ENCODE peak calls at places on chromosomes 3 and 15, in nine cellular contexts. W, R, V, C, N, S, Z, M and K are unnamed samples.

GRCh38 chr3:136937886-136938285 is 19.9 kb upstream of the IL20RB start:
- DNase-seq in W (peak; percentile 10), M (no peak), N (no peak), S (no peak), R (no peak), C (no peak), Z (no peak), V (no peak), K (no peak)

GRCh38 chr3:184156522-184156955 is 1.4 kb downstream of the DVL3 start:
- DNase-seq in V (peak; percentile 64), R (peak; percentile 48), N (no peak), C (peak; percentile 60), S (no peak), Z (peak; percentile 71), M (no peak), W (peak; percentile 52), K (peak; percentile 36)

GRCh38 chr3:185813691-185814215 is 11.1 kb downstream of the IGF2BP2 start:
- DNase-seq in C (no peak), R (no peak), N (no peak), W (no peak), M (no peak), S (no peak), V (no peak), Z (peak; percentile 91), K (peak; percentile 75)

GRCh38 chr3:150740733-150741496 is 22.1 kb downstream of the SIAH2 start:
- DNase-seq in V (no peak), M (no peak), N (no peak), S (no peak), W (no peak), Z (no peak), C (no peak), R (no peak), K (no peak)

GRCh38 chr3:11238057-11238456 is 34.1 kb upstream of the ATG7 start:
- DNase-seq in R (no peak), N (no peak), Z (peak; percentile 96), C (no peak), V (no peak), M (peak; percentile 86), W (no peak), S (no peak), K (peak; percentile 54)

GRCh38 chr3:65685621-65686020 is 353.1 kb downstream of the MAGI1 start:
- DNase-seq in N (no peak), Z (peak; percentile 55), W (no peak), R (no peak), M (no peak), V (peak; percentile 23), S (no peak), C (no peak), K (no peak)

GRCh38 chr3:169430687-169431404 is 232.7 kb downstream of the MECOM start:
- DNase-seq in W (no peak), R (no peak), M (peak; percentile 13), N (no peak), C (no peak), Z (peak; percentile 17), S (no peak), V (peak; percentile 54), K (no peak)

GRCh38 chr15:43918717-43919116 is 91.9 kb downstream of the WDR76 start:
- DNase-seq in N (no peak), M (no peak), Z (no peak), W (no peak), C (no peak), V (no peak), S (no peak), R (no peak), K (no peak)

GRCh38 chr3:190012314-190012782 is 108.3 kb downstream of the P3H2 start:
- DNase-seq in M (no peak), C (no peak), W (no peak), R (no peak), N (no peak), Z (peak; percentile 70), V (peak; percentile 71), S (no peak), K (peak; percentile 72)

GRCh38 chr15:90552162-90552928 is 22.6 kb downstream of the CRTC3 start:
- DNase-seq in W (no peak), V (no peak), N (no peak), S (no peak), M (peak; percentile 68), Z (peak; percentile 99), C (no peak), R (no peak), K (no peak)

GRCh38 chr3:169402667-169403360 is 260.7 kb downstream of the MECOM start:
- DNase-seq in C (no peak), R (no peak), Z (no peak), N (no peak), S (no peak), M (no peak), W (no peak), V (no peak), K (no peak)

GRCh38 chr15:32855942-32856341 is 138.1 kb downstream of the GREM1 start:
- DNase-seq in R (no peak), Z (peak; percentile 99), N (peak; percentile 98), C (no peak), W (no peak), M (peak; percentile 99), S (no peak), V (peak; percentile 81), K (peak; percentile 81)

GRCh38 chr3:101091489-101091888 is 98.3 kb upstream of the ABI3BP start:
- DNase-seq in C (no peak), S (no peak), V (peak; percentile 9), R (no peak), N (no peak), Z (peak; percentile 16), M (no peak), W (no peak), K (peak; percentile 40)

GRCh38 chr3:126895178-126896066 is 87.5 kb upstream of the PLXNA1 start:
- DNase-seq in N (peak; percentile 92), Z (peak; percentile 73), M (no peak), S (peak; percentile 53), C (no peak), W (no peak), V (no peak), R (no peak), K (peak; percentile 69)

GRCh38 chr15:58748787-58749531 is 548 bp downstream of the ADAM10 start:
- DNase-seq in M (no peak), W (peak; percentile 56), N (no peak), Z (peak; percentile 50), S (peak; percentile 16), V (peak; percentile 74), R (peak; percentile 57), C (peak; percentile 68), K (no peak)

GRCh38 chr15:98650871-98651481 is 2.6 kb downstream of the IGF1R start:
- DNase-seq in R (no peak), M (no peak), W (no peak), S (peak; percentile 43), Z (peak; percentile 55), C (peak; percentile 39), N (no peak), V (peak; percentile 17), K (no peak)

GRCh38 chr3:137762674-137763593 is 1.2 kb upstream of the SOX14 start:
- DNase-seq in N (no peak), C (no peak), M (no peak), R (no peak), Z (no peak), V (no peak), S (no peak), W (peak; percentile 18), K (no peak)